ENCODE peak calls at places on chromosomes 3 and 15, in eight cellular contexts. E, O, K, C, J, V, X and H are unnamed samples.
A peak's percentile ranks its signal among the peaks of the same experiment; 100 is the strongest.

GRCh38 chr15:90004671-90005070 is 3.5 kb downstream of the ZNF710 start:
- DNase-seq in E (peak; percentile 46), O (peak; percentile 82), K (no peak), C (peak; percentile 48), J (peak; percentile 49), V (no peak), X (no peak), H (peak; percentile 50)

GRCh38 chr3:97421565-97421964 is 343.0 kb upstream of the ARL6 start:
- DNase-seq in E (no peak), O (no peak), K (no peak), C (no peak), J (no peak), V (no peak), X (no peak), H (no peak)

GRCh38 chr15:31265090-31265870 is 61.4 kb upstream of the KLF13 start:
- DNase-seq in E (peak; percentile 60), O (no peak), K (no peak), C (peak; percentile 39), J (no peak), V (no peak), X (peak; percentile 51), H (no peak)

GRCh38 chr3:69864141-69864540 is 124.9 kb downstream of the MITF start:
- DNase-seq in E (no peak), O (no peak), K (no peak), C (no peak), J (no peak), V (no peak), X (no peak), H (no peak)

GRCh38 chr3:134708025-134708597 is 57.3 kb upstream of the KY start:
- DNase-seq in E (no peak), O (no peak), K (no peak), C (no peak), J (no peak), V (no peak), X (no peak), H (peak; percentile 72)

GRCh38 chr15:78170848-78171773 is 21.9 kb downstream of the IDH3A start:
- DNase-seq in E (no peak), O (no peak), K (no peak), C (peak; percentile 25), J (no peak), V (no peak), X (no peak), H (no peak)

GRCh38 chr3:42728056-42728455 is 25.5 kb upstream of the HHATL start:
- DNase-seq in E (no peak), O (no peak), K (peak; percentile 42), C (no peak), J (peak; percentile 83), V (peak; percentile 55), X (no peak), H (no peak)

GRCh38 chr3:193865879-193866480 is 270.0 kb upstream of the HES1 start:
- DNase-seq in E (no peak), O (no peak), K (no peak), C (no peak), J (no peak), V (no peak), X (no peak), H (no peak)

GRCh38 chr3:48563382-48563918 is at the start of gene UCN2:
- DNase-seq in E (no peak), O (peak; percentile 52), K (no peak), C (no peak), J (no peak), V (no peak), X (no peak), H (no peak)

GRCh38 chr15:72970965-72971746 is 81.1 kb upstream of the NEO1 start:
- DNase-seq in E (no peak), O (no peak), K (no peak), C (no peak), J (no peak), V (no peak), X (no peak), H (no peak)

GRCh38 chr3:31448035-31448881 is 84.5 kb upstream of the STT3B start:
- DNase-seq in E (peak; percentile 35), O (peak; percentile 9), K (no peak), C (peak; percentile 12), J (no peak), V (no peak), X (peak; percentile 15), H (peak; percentile 26)

GRCh38 chr3:120093119-120093922 is 926 bp downstream of the GSK3B start:
- DNase-seq in E (peak; percentile 22), O (no peak), K (no peak), C (peak; percentile 44), J (no peak), V (peak; percentile 25), X (peak; percentile 55), H (peak; percentile 73)

GRCh38 chr3:113084777-113085176 is 94.0 kb downstream of the GTPBP8 start:
- DNase-seq in E (peak; percentile 48), O (no peak), K (peak; percentile 80), C (peak; percentile 38), J (peak; percentile 39), V (no peak), X (no peak), H (peak; percentile 10)

GRCh38 chr3:79368403-79368802 is 399.4 kb downstream of the ROBO1 start:
- DNase-seq in E (no peak), O (no peak), K (no peak), C (no peak), J (no peak), V (no peak), X (no peak), H (no peak)

GRCh38 chr3:100368421-100368820 is 32.5 kb downstream of the TOMM70 start:
- DNase-seq in E (no peak), O (no peak), K (no peak), C (no peak), J (no peak), V (no peak), X (no peak), H (peak; percentile 33)

GRCh38 chr3:152097120-152097519 is 171.6 kb upstream of the MBNL1 start:
- DNase-seq in E (no peak), O (no peak), K (no peak), C (no peak), J (no peak), V (no peak), X (no peak), H (no peak)

GRCh38 chr3:69505770-69506407 is 120.0 kb upstream of the FRMD4B start:
- DNase-seq in E (no peak), O (no peak), K (no peak), C (no peak), J (no peak), V (no peak), X (no peak), H (peak; percentile 3)

GRCh38 chr15:41773729-41774061 is 589 bp upstream of the MAPKBP1 start:
- DNase-seq in E (no peak), O (no peak), K (no peak), C (no peak), J (no peak), V (no peak), X (no peak), H (no peak)
- TF ChIP-seq POLR2A in E (no peak), O (no peak), K (no peak), C (no peak), J (no peak), V (no peak), X (no peak), H (no peak)

DNA sequence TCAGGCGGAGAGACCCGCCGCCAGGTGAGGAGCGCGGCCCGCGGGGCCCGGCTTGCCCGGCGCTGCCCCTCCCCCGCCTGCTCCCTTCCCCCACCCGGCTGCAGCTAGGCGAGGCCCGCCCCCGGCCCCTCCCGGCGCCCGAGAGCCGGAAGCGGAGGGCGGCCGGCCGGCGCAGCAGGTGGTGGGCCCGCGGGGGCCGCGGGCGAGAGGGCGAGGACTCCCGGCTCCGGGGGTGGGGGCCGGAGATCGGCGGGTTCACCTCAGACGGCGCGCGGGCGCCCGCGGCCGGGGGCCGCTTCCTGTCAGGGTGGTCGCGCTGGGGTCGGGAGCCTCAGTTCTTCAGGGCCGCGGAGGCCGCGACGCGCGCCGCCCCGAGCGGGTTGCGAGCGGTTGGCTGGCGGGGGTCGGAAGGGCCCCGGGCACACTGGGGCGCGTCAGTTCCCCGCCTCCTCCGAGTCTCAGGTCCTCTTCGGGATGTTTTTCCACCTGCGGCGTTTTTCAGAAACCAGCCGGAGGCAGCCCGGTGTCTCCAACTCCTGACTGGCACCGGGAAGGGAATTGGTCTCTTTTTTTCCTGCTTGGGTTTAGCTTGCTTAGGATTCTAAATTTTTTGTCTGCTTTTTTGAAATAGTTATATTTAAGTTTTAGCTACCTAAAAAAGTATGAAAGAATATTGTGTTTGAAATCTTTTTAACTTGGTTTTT is 462 bp downstream of the ZFAND6 start:
- DNase-seq in E (peak; percentile 48), O (peak; percentile 42), K (no peak), C (peak; percentile 59), J (peak; percentile 80), V (no peak), X (peak; percentile 75), H (peak; percentile 58)
- TF ChIP-seq POLR2A in E (no peak), O (no peak), K (no peak), C (no peak), J (no peak), V (no peak), X (no peak), H (no peak)

DNA sequence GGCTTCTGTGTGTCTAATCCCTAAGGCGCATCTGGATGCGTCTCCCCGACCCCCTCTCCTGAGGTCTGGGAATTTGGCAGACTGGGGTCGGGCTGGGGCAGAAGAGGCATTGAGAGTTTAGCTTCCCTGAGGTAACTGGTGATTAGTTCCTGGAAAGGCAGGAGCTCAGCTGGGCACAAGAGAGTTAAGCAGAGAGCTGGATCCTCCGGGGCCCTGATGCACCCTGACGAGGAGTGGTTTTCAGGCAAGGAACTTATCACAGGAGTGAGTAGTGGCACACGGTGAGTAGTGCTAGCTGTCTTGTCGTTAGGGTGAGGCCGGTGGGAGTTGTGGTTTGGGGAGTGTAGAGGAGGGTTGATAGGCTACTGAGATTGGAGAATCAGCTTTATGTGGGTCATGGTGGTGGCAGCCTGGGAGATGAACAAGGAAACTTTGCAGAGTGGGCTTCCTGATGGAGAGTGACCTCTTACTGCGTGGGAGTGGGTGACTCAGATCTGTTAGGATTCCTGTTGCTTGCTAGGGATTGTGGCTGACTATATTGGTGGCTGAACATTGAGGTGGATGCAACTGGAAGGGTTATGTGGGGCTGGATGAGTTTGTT is 872 bp downstream of the RAD54L2 start:
- DNase-seq in E (peak; percentile 9), O (peak; percentile 61), K (no peak), C (peak; percentile 11), J (peak; percentile 31), V (no peak), X (peak; percentile 77), H (peak; percentile 73)
- TF ChIP-seq POLR2A in E (no peak), O (no peak), K (no peak), C (no peak), J (no peak), V (no peak), X (no peak), H (no peak)

DNA sequence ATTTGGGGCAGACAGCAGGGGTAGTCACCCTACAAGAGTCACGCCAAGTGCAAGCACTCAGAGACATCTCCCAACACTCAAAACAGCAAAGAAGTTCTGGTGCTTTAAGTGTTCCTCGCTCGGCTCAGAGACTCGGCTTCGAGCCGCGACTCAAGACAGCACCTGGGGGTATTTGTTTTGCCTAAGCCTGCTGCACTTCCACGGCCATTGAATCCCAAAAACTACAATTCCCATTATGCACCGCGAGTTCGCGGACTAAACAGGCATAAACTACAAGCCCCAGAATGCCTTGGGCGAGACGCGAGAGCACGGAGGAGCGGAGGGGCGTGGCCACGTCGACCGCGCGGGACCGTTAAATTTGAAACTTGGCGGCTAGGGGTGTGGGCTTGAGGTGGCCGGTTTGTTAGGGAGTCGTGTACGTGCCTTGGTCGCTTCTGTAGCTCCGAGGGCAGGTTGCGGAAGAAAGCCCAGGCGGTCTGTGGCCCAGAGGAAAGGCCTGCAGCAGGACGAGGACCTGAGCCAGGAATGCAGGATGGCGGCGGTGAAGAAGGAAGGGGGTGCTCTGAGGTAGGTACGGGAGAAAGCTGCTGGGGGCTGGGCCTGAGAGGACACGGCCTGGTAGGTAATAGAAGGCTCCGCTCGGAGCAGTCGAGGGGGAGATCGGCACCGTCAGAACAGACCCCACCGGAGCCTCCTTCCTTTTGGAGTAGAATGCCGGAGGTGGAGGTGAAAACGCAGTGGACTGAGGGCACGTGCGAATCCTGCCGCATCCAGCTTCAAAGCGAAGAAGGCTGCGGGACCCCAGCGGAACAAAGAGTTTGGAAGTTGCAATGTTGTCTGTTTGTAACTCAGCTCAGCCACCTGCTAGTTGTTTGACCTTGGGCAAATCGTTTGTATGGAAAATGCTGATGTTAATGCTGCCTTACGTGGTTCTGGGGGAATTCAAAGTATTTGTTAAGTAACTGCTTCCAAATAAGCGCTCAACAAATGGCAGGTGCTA is at the start of gene BUB1B:
- DNase-seq in E (peak; percentile 93), O (peak; percentile 81), K (peak; percentile 92), C (peak; percentile 94), J (peak; percentile 90), V (peak; percentile 93), X (peak; percentile 96), H (peak; percentile 96)
- TF ChIP-seq POLR2A in E (no peak), O (peak; percentile 65), K (no peak), C (no peak), J (no peak), V (no peak), X (peak; percentile 87), H (peak; percentile 39)